ENCODE peak calls at places on chromosome 18, in five cellular contexts. U, V, P, J and O are unnamed samples.

GRCh38 chr18:69400976-69401474 is 337 bp downstream of the DOK6 start:
- DNase-seq in V (no peak), P (no peak), J (no peak), U (no peak), O (peak; percentile 58)

GRCh38 chr18:2425426-2426317 is 145.6 kb downstream of the METTL4 start:
- DNase-seq in V (no peak), P (no peak), U (no peak), J (no peak), O (no peak)

GRCh38 chr18:47756364-47757016 is 174.0 kb downstream of the SMAD2 start:
- DNase-seq in U (peak; percentile 6), J (peak; percentile 47), V (peak; percentile 83), P (peak; percentile 11), O (peak; percentile 74)

GRCh38 chr18:25423267-25423666 is 71.3 kb upstream of the ZNF521 start:
- DNase-seq in U (no peak), P (no peak), J (no peak), V (no peak), O (no peak)

GRCh38 chr18:9366126-9366714 is 31.6 kb downstream of the TWSG1 start:
- DNase-seq in P (peak; percentile 11), U (no peak), J (no peak), V (no peak), O (no peak)

GRCh38 chr18:12043811-12044210 is 49.8 kb upstream of the ANKRD62 start:
- DNase-seq in V (no peak), U (no peak), P (no peak), J (no peak), O (no peak)

GRCh38 chr18:59846814-59847490 is 52.8 kb upstream of the PMAIP1 start:
- DNase-seq in P (no peak), V (peak; percentile 68), J (peak; percentile 49), U (no peak), O (no peak)

GRCh38 chr18:54690198-54690597 is 99.2 kb downstream of the DYNAP start:
- DNase-seq in V (no peak), J (no peak), P (no peak), U (no peak), O (no peak)